ENCODE peak calls at places on chromosomes 7 and 10, in five cellular contexts. F is transverse colon; I is CD8-positive, alpha-beta T cell; Q is PC-9; K is cardiac muscle cell. J is an unnamed sample.

GRCh38 chr7:155646669-155647068 is 2.2 kb downstream of the RBM33 start:
- DNase-seq in K (no peak), I (no peak), F (no peak), Q (no peak), J (no peak)

GRCh38 chr7:42319631-42320030 is 82.6 kb upstream of the GLI3 start:
- DNase-seq in K (no peak), F (no peak), I (no peak), Q (no peak), J (no peak)

GRCh38 chr10:21278491-21279216 is 246.8 kb downstream of the SKIDA1 start:
- DNase-seq in F (peak; percentile 88), Q (peak; percentile 90), I (peak; percentile 53), K (peak; percentile 98), J (no peak)

GRCh38 chr10:31622993-31623392 is 304.0 kb downstream of the ZEB1 start:
- DNase-seq in I (no peak), Q (no peak), K (peak; percentile 92), F (no peak), J (no peak)

GRCh38 chr10:29880856-29881255 is 178.5 kb downstream of the JCAD start:
- DNase-seq in F (no peak), I (no peak), K (no peak), Q (no peak), J (no peak)

GRCh38 chr10:80271416-80271815 is 18.0 kb downstream of the MAT1A start:
- DNase-seq in F (no peak), Q (no peak), K (no peak), I (no peak), J (no peak)

GRCh38 chr10:103492655-103493261 is 747 bp upstream of the NEURL1 start:
- DNase-seq in I (no peak), K (no peak), F (no peak), Q (no peak), J (no peak)

GRCh38 chr7:35424869-35425495 is 171.1 kb upstream of the TBX20 start:
- DNase-seq in Q (peak; percentile 59), K (peak; percentile 73), I (peak; percentile 56), F (peak; percentile 46), J (peak; percentile 29)

GRCh38 chr7:47578581-47579270 is 3.2 kb downstream of the TNS3 start:
- DNase-seq in Q (no peak), I (no peak), F (no peak), K (no peak), J (no peak)

GRCh38 chr7:30028749-30029635 is 780 bp downstream of the PLEKHA8 start:
- DNase-seq in K (peak; percentile 43), F (no peak), I (peak; percentile 23), Q (no peak), J (no peak)

GRCh38 chr7:138243430-138243829 is 167.2 kb downstream of the AKR1D1 start:
- DNase-seq in F (no peak), Q (no peak), I (no peak), K (peak; percentile 72), J (no peak)

GRCh38 chr10:123599366-123599849 is 66.7 kb upstream of the GPR26 start:
- DNase-seq in I (no peak), Q (no peak), F (no peak), K (no peak), J (no peak)
- H3K9me3 ChIP-seq in I (no peaks in the 10 kb centered on the region), Q (no peaks in the 10 kb centered on the region), F (no peaks in the 10 kb centered on the region), K (no peaks in the 10 kb centered on the region), J (no peaks in the 10 kb centered on the region)

GRCh38 chr10:123796736-123797135 is 94.9 kb downstream of the CPXM2 start:
- DNase-seq in I (no peak), K (no peak), F (no peak), Q (no peak), J (no peak)
- H3K9me3 ChIP-seq in I (no peaks in the 10 kb centered on the region), K (no peaks in the 10 kb centered on the region), F (no peaks in the 10 kb centered on the region), Q (no peaks in the 10 kb centered on the region), J (no peaks in the 10 kb centered on the region)

GRCh38 chr10:56905051-56905450 is 544.0 kb upstream of the ZWINT start:
- DNase-seq in Q (no peak), I (no peak), K (no peak), F (no peak), J (no peak)
- H3K9me3 ChIP-seq in Q (no peaks in the 10 kb centered on the region), I (no peaks in the 10 kb centered on the region), K (no peaks in the 10 kb centered on the region), F (no peaks in the 10 kb centered on the region), J (no peaks in the 10 kb centered on the region)

DNA sequence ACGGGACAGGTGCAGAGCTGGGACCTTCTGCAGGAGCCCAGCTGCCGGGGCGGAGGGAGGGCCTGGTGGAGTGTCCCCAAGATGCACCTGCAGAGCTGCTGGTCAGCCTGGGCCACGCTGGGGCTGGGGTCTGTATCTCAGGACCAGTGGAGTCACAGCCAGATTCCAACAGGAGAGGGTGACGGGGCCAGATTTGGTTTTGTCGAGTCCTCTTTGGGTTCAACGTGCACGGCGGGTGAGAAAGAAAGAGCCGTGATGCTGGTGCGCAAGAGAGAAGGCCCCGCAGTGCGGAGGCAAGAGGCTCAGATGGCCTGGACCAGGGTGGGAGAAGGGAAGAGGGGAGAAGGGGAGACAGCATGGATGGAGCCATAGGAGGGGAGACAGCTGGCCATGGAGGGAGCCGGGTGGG is 462.9 kb downstream of the PTPRN2 start:
- DNase-seq in Q (no peak), I (no peak), K (no peak), F (no peak), J (no peak)
- H3K9me3 ChIP-seq in Q (no peaks in the 10 kb centered on the region), I (no peaks in the 10 kb centered on the region), K (no peaks in the 10 kb centered on the region), F (no peaks in the 10 kb centered on the region), J (no peaks in the 10 kb centered on the region)

GRCh38 chr7:157622408-157623221 is 285.8 kb downstream of the DNAJB6 start:
- DNase-seq in F (no peak), K (no peak), I (no peak), Q (no peak), J (no peak)
- H3K9me3 ChIP-seq in F (no peaks in the 10 kb centered on the region), K (no peaks in the 10 kb centered on the region), I (no peaks in the 10 kb centered on the region), Q (no peaks in the 10 kb centered on the region), J (no peaks in the 10 kb centered on the region)

DNA sequence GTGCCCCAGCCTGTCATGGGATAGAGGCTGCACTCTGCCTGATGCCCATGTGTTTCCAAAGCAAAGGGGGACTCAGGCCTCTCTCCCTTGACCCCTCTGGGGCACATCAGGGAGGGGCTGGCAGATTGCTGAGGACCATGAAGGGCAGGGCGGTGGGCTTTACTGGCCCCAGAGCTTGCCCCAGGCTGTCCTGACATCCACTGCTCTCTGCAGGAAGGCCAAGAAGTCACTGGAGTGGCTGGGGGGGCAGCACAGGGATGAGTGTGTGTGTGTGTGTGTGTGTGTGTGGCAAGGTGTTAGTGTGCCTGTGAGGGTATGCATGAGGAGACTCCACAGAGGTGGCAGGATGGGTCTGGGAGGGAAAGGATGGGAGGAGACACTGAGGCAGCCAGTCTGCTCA is 720.7 kb downstream of the GRID1 start:
- DNase-seq in F (no peak), Q (no peak), K (no peak), I (no peak), J (no peak)
- H3K9me3 ChIP-seq in F (no peaks in the 10 kb centered on the region), Q (no peaks in the 10 kb centered on the region), K (no peaks in the 10 kb centered on the region), I (no peaks in the 10 kb centered on the region), J (no peaks in the 10 kb centered on the region)

GRCh38 chr7:57425239-57425944 is 24.6 kb upstream of the ZNF716 start:
- DNase-seq in F (no peak), Q (no peak), I (no peak), K (no peak), J (no peak)

GRCh38 chr7:57425969-57426628 is 23.9 kb upstream of the ZNF716 start:
- DNase-seq in K (no peak), I (no peak), F (no peak), Q (no peak), J (no peak)

GRCh38 chr7:57426629-57427003 is 23.4 kb upstream of the ZNF716 start:
- DNase-seq in F (no peak), Q (no peak), I (no peak), K (no peak), J (no peak)

GRCh38 chr7:57423768-57424167 is 26.2 kb upstream of the ZNF716 start:
- DNase-seq in I (no peak), Q (no peak), K (no peak), F (no peak), J (no peak)

GRCh38 chr7:57424515-57425238 is 25.3 kb upstream of the ZNF716 start:
- DNase-seq in F (no peak), Q (no peak), I (no peak), K (no peak), J (no peak)
- H3K9me3 ChIP-seq in F (no peaks in the 10 kb centered on the region), Q (no peaks in the 10 kb centered on the region), I (no peaks in the 10 kb centered on the region), K (no peaks in the 10 kb centered on the region), J (no peaks in the 10 kb centered on the region)

J was measured in T-helper 17 cell.